ENCODE peak calls at places on chromosomes 5 and 9, in six cellular contexts. H, L, F, N, Y and V are unnamed samples.
A peak's percentile ranks its signal among the peaks of the same experiment; 100 is the strongest.

GRCh38 chr5:64570395-64570996 is 64.7 kb downstream of the RGS7BP start:
- DNase-seq in Y (no peak), F (no peak), N (no peak), L (no peak), H (no peak), V (no peak)

GRCh38 chr9:87678650-87679355 is 47.1 kb upstream of the CTSL start:
- DNase-seq in N (peak; percentile 73), L (peak; percentile 37), Y (no peak), F (peak; percentile 77), H (peak; percentile 40), V (peak; percentile 80)

GRCh38 chr5:68817696-68818695 is 275.8 kb upstream of the SLC30A5 start:
- DNase-seq in H (no peak), N (no peak), L (no peak), F (no peak), Y (no peak), V (no peak)

GRCh38 chr9:16413509-16414016 is 456.9 kb downstream of the BNC2 start:
- DNase-seq in N (peak; percentile 99), F (no peak), L (no peak), Y (no peak), H (no peak), V (no peak)

GRCh38 chr5:169300468-169301385 is at the start of gene SLIT3:
- DNase-seq in Y (peak; percentile 66), F (peak; percentile 52), L (peak; percentile 35), N (peak; percentile 89), H (no peak), V (peak; percentile 92)

GRCh38 chr9:98039474-98040072 is 17.0 kb upstream of the NANS start:
- DNase-seq in N (no peak), Y (no peak), H (no peak), L (no peak), F (no peak), V (no peak)

GRCh38 chr5:134079748-134080581 is 34.5 kb upstream of the TCF7 start:
- DNase-seq in Y (no peak), L (no peak), F (no peak), H (no peak), N (no peak), V (no peak)

GRCh38 chr5:7671420-7671819 is 179.5 kb downstream of the CFAP90 start:
- DNase-seq in N (no peak), L (no peak), Y (no peak), F (no peak), H (no peak), V (no peak)

GRCh38 chr5:130017173-130017572 is 112.9 kb downstream of the CHSY3 start:
- DNase-seq in H (no peak), L (no peak), F (no peak), Y (no peak), N (no peak), V (no peak)

GRCh38 chr5:125476888-125477585 is 730.6 kb upstream of the ZNF608 start:
- DNase-seq in N (no peak), H (no peak), F (no peak), Y (no peak), L (no peak), V (no peak)

GRCh38 chr5:95817430-95817829 is 5.1 kb downstream of the GLRX start:
- DNase-seq in H (no peak), Y (no peak), L (no peak), F (no peak), N (no peak), V (peak; percentile 55)

GRCh38 chr5:104513194-104513602 is 950.6 kb upstream of the NUDT12 start:
- DNase-seq in N (peak; percentile 32), L (no peak), F (no peak), Y (no peak), H (no peak), V (peak; percentile 2)

GRCh38 chr5:30874234-30875034 is 319.1 kb upstream of the CDH6 start:
- DNase-seq in Y (no peak), F (no peak), L (no peak), N (no peak), H (no peak), V (no peak)

GRCh38 chr5:56346044-56346710 is 113.0 kb upstream of the ANKRD55 start:
- DNase-seq in Y (no peak), F (no peak), L (no peak), N (no peak), H (no peak), V (no peak)

GRCh38 chr9:124216474-124217176 is 41.1 kb upstream of the NEK6 start:
- DNase-seq in L (no peak), F (no peak), N (no peak), Y (no peak), H (no peak), V (no peak)

GRCh38 chr5:10535237-10535530 is 28.7 kb upstream of the ANKRD33B start:
- DNase-seq in F (no peak), Y (no peak), H (no peak), N (no peak), L (no peak), V (no peak)
- TF ChIP-seq POLR2A in F (no peak), Y (no peak), H (no peak), N (no peak), L (no peak), V (no peak)

DNA sequence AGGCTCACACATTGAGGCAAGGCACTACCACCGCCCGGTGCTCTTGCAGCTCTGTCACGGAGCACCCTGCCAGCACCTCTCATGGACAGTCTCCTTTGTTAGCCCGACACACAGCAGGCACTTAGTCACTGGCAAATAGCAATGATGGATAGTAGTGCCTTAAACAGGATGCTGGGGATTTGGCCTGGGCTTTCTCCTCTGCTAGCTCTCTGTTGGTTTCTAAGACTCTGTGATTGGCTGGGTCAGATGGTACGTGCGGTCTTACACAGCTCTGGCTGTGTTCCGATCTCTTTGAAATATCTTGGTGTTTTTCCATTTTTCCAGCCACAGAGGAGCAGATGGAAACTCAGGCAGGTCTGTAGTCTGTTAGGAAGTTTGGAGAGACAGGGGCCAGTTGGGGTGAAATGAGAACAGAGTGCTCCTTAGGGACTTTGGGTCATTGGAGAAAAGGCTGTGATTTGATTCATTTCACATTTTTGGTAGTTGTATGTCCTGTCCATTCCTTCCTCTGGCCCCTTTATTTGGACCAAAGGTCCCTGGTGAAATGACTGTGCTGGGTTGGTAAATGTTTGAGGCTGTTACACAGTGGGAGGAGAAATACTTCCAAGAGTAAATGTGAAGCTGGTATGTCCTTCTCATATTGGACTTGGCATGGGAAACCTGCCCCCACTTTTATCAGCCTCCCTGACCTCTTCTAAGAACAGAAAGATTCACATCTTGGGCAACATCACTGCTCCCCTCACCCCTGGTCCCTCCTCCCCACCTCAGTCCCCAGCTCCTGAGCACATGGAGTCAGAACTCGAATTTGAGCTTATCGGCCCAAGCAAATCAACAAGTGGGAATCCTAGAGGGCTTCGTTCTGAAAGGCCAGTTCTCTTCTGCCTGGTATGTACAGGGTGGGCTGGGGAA is 3.4 kb downstream of the SMIM3 start:
- DNase-seq in H (no peak), Y (no peak), L (peak; percentile 36), N (no peak), F (peak; percentile 47), V (peak; percentile 36)
- TF ChIP-seq POLR2A in H (no peak), Y (no peak), L (peak; percentile 36), N (no peak), F (peak; percentile 23), V (peak; percentile 16)

GRCh38 chr9:94166237-94167054 is 82.2 kb downstream of the PTPDC1 start:
- DNase-seq in L (peak; percentile 97), F (peak; percentile 99), H (peak; percentile 79), Y (peak; percentile 98), N (peak; percentile 99), V (peak; percentile 99)
- TF ChIP-seq POLR2A in L (peak; percentile 99), F (peak; percentile 62), H (peak; percentile 68), Y (peak; percentile 99), N (peak; percentile 78), V (peak; percentile 81)

GRCh38 chr9:109498195-109499060 is at the start of gene PTPN3:
- DNase-seq in N (peak; percentile 22), Y (peak; percentile 23), F (peak; percentile 67), L (no peak), H (no peak), V (peak; percentile 91)
- TF ChIP-seq POLR2A in N (peak; percentile 53), Y (no peak), F (no peak), L (no peak), H (no peak), V (peak; percentile 44)

GRCh38 chr9:134407123-134407779 is 81.0 kb downstream of the RXRA start:
- DNase-seq in F (peak; percentile 92), N (peak; percentile 96), H (peak; percentile 99), Y (peak; percentile 86), L (peak; percentile 78), V (peak; percentile 99)
- TF ChIP-seq POLR2A in F (peak; percentile 48), N (peak; percentile 70), H (peak; percentile 64), Y (no peak), L (peak; percentile 25), V (no peak)

GRCh38 chr9:99221623-99222415 is at the start of the genes ALG2 and SEC61B:
- DNase-seq in N (peak; percentile 95), F (peak; percentile 96), L (peak; percentile 89), Y (peak; percentile 94), H (peak; percentile 92), V (peak; percentile 98)
- TF ChIP-seq POLR2A in N (peak; percentile 97), F (peak; percentile 94), L (peak; percentile 88), Y (peak; percentile 69), H (peak; percentile 90), V (peak; percentile 98)

GRCh38 chr5:175517824-175518450 is 39.6 kb downstream of the SFXN1 start:
- DNase-seq in N (no peak), L (no peak), H (no peak), Y (no peak), F (no peak), V (peak; percentile 62)
- TF ChIP-seq POLR2A in N (no peak), L (no peak), H (no peak), Y (no peak), F (no peak), V (no peak)

GRCh38 chr9:2157277-2158105 is 142.3 kb downstream of the SMARCA2 start:
- DNase-seq in H (no peak), N (peak; percentile 52), Y (peak; percentile 58), L (no peak), F (peak; percentile 52), V (peak; percentile 33)
- TF ChIP-seq POLR2A in H (no peak), N (no peak), Y (no peak), L (no peak), F (no peak), V (no peak)

DNA sequence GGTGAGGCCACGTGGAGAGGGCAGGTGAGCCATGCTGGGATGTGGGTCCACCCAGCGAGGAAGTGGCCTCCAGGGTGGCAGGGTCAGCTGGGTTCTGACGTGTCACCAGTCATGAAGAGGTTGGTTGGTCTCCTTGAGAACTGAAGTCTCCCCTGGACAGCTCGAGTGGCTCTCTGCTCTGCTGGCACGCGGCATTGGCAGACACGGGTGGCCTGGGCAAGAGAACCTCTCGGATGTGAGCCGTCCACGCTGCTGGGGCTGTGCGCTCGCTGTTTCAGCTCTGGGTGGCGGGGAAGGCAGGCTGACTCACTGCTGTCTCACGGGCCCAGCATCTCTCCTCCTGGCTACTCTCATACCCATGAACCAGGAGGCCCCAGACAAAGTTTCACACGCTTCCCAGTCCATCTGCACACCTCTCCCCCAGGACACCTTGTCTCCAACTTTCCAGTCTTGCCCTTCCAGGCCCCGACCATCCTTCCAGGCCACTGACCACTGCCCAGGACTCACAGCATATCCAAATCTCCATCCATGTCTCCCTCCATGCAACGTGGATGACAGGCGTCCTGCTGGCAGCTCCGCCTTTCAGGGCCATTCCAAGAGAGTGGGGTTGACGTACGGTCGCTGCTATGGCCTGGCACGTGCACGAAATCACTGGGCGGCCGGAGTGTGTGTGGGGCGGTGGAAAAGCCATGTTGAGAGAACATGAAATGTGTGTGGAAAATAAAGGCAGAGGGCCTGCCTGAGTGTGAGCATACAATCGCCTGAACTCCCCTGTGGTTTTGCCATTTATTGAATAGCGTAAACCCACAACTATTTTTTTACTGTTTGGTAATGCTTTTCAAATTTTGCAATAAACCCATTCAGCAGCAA is 145.0 kb upstream of the COL5A1 start:
- DNase-seq in N (no peak), H (no peak), F (no peak), L (peak; percentile 10), Y (no peak), V (peak; percentile 95)
- TF ChIP-seq POLR2A in N (no peak), H (no peak), F (no peak), L (no peak), Y (no peak), V (no peak)